ENCODE peak calls at places on chromosomes 2 and 18, in nine cellular contexts. N, A, M, Q, T, F, Z, R and I are unnamed samples.

GRCh38 chr2:222751821-222752719 is 80.6 kb downstream of the MOGAT1 start:
- DNase-seq in N (no peak), A (no peak), M (no peak), Q (no peak), T (no peak), F (no peak), Z (no peak), R (no peak), I (peak; percentile 53)

GRCh38 chr2:158600155-158600802 is 143.5 kb downstream of the PKP4 start:
- DNase-seq in N (peak; percentile 92), A (no peak), M (peak; percentile 94), Q (peak; percentile 4), T (peak; percentile 79), F (no peak), Z (no peak), R (no peak), I (no peak)

GRCh38 chr2:106885981-106886915 is at the start of gene ST6GAL2:
- DNase-seq in N (peak; percentile 29), A (no peak), M (peak; percentile 30), Q (peak; percentile 18), T (peak; percentile 89), F (peak; percentile 1), Z (peak; percentile 82), R (no peak), I (no peak)

GRCh38 chr2:128260239-128261138 is 58.2 kb downstream of the HS6ST1 start:
- DNase-seq in N (peak; percentile 90), A (no peak), M (peak; percentile 94), Q (no peak), T (peak; percentile 90), F (no peak), Z (peak; percentile 89), R (peak; percentile 40), I (no peak)

GRCh38 chr2:66925128-66925527 is 472.0 kb upstream of the ETAA1 start:
- DNase-seq in N (peak; percentile 67), A (no peak), M (peak; percentile 72), Q (no peak), T (no peak), F (no peak), Z (no peak), R (no peak), I (no peak)

GRCh38 chr18:6203791-6204190 is 210.9 kb downstream of the L3MBTL4 start:
- DNase-seq in N (no peak), A (no peak), M (no peak), Q (no peak), T (no peak), F (no peak), Z (no peak), R (no peak), I (no peak)

GRCh38 chr18:33440011-33440383 is 524 bp downstream of the CCDC178 start:
- DNase-seq in N (peak; percentile 64), A (no peak), M (peak; percentile 76), Q (peak; percentile 3), T (peak; percentile 78), F (no peak), Z (peak; percentile 67), R (no peak), I (peak; percentile 2)

GRCh38 chr2:226098861-226099466 is 699.5 kb downstream of the NYAP2 start:
- DNase-seq in N (no peak), A (peak; percentile 48), M (no peak), Q (no peak), T (no peak), F (no peak), Z (no peak), R (no peak), I (no peak)

GRCh38 chr2:207258191-207258991 is 92.6 kb upstream of the KLF7 start:
- DNase-seq in N (peak; percentile 98), A (peak; percentile 54), M (peak; percentile 100), Q (peak; percentile 66), T (peak; percentile 87), F (no peak), Z (peak; percentile 26), R (no peak), I (no peak)

GRCh38 chr2:175457846-175458408 is 276.4 kb upstream of the ATP5MC3 start:
- DNase-seq in N (no peak), A (peak; percentile 54), M (no peak), Q (no peak), T (no peak), F (no peak), Z (no peak), R (no peak), I (no peak)

GRCh38 chr2:10868465-10869314 is 43.0 kb upstream of the KCNF1 start:
- DNase-seq in N (no peak), A (no peak), M (peak; percentile 73), Q (no peak), T (no peak), F (no peak), Z (no peak), R (no peak), I (no peak)

GRCh38 chr2:38178556-38179419 is 102.8 kb upstream of the CYP1B1 start:
- DNase-seq in N (peak; percentile 93), A (peak; percentile 86), M (peak; percentile 91), Q (peak; percentile 19), T (no peak), F (no peak), Z (no peak), R (no peak), I (no peak)

GRCh38 chr2:65548571-65549261 is 116.3 kb upstream of the SPRED2 start:
- DNase-seq in N (no peak), A (no peak), M (peak; percentile 49), Q (no peak), T (no peak), F (no peak), Z (no peak), R (no peak), I (no peak)

GRCh38 chr2:65551528-65551927 is 119.1 kb upstream of the SPRED2 start:
- DNase-seq in N (no peak), A (no peak), M (no peak), Q (no peak), T (no peak), F (no peak), Z (no peak), R (no peak), I (no peak)

GRCh38 chr2:65553504-65554074 is 121.2 kb upstream of the SPRED2 start:
- DNase-seq in N (no peak), A (no peak), M (peak; percentile 13), Q (no peak), T (no peak), F (no peak), Z (no peak), R (no peak), I (no peak)

GRCh38 chr2:65549262-65550036 is 117.0 kb upstream of the SPRED2 start:
- DNase-seq in N (no peak), A (no peak), M (no peak), Q (no peak), T (no peak), F (no peak), Z (no peak), R (no peak), I (no peak)

GRCh38 chr2:65550246-65550645 is 117.8 kb upstream of the SPRED2 start:
- DNase-seq in N (no peak), A (no peak), M (no peak), Q (no peak), T (no peak), F (no peak), Z (no peak), R (no peak), I (no peak)
- H3K4me3 ChIP-seq in N (no peak overlapping the region), A (no peak overlapping the region), M (no peak overlapping the region), Q (no peak overlapping the region), T (no peak overlapping the region), F (no peak overlapping the region), Z (no peak overlapping the region), R (no peak overlapping the region), I (no peak overlapping the region)

DNA sequence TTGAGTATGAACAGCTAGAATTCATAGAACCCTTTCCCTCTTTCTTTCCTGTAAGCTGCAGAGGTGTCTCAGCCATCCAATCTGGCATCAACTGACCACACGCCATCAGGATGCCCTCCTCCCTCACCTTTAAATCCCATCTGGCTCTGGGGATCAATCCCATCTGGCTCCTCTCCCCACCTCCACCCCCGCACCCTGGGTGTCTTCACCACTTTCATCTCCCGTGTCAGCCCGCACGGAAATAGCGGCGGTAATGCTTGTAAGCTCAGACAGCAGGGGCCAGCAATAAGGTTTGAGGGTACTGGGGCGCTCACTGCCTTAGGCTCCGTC is 508 bp upstream of the TUBA4B start:
- DNase-seq in N (no peak), A (no peak), M (no peak), Q (peak; percentile 7), T (no peak), F (no peak), Z (peak; percentile 56), R (no peak), I (no peak)
- H3K4me3 ChIP-seq in N (no peak overlapping the region), A (peak overlapping the region; percentile 66), M (peak overlapping the region; percentile 39), Q (peak overlapping the region; percentile 71), T (peak overlapping the region; percentile 75), F (peak overlapping the region; percentile 92), Z (peak overlapping the region; percentile 41), R (peak overlapping the region; percentile 64), I (peak overlapping the region; percentile 53)

GRCh38 chr18:31648966-31649429 is 35.4 kb downstream of the B4GALT6 start:
- DNase-seq in N (peak; percentile 36), A (peak; percentile 84), M (peak; percentile 75), Q (peak; percentile 21), T (no peak), F (no peak), Z (no peak), R (no peak), I (no peak)

GRCh38 chr18:31647354-31647753 is 37.0 kb downstream of the B4GALT6 start:
- DNase-seq in N (no peak), A (no peak), M (no peak), Q (no peak), T (no peak), F (no peak), Z (peak; percentile 19), R (no peak), I (no peak)

GRCh38 chr18:31645411-31645810 is 39.0 kb downstream of the B4GALT6 start:
- DNase-seq in N (no peak), A (no peak), M (no peak), Q (no peak), T (no peak), F (no peak), Z (no peak), R (no peak), I (no peak)

GRCh38 chr18:31648458-31648857 is 35.9 kb downstream of the B4GALT6 start:
- DNase-seq in N (no peak), A (no peak), M (no peak), Q (no peak), T (no peak), F (no peak), Z (no peak), R (no peak), I (no peak)

GRCh38 chr18:31646332-31646822 is 38.0 kb downstream of the B4GALT6 start:
- DNase-seq in N (no peak), A (peak; percentile 52), M (no peak), Q (no peak), T (no peak), F (peak; percentile 24), Z (no peak), R (no peak), I (peak; percentile 91)
- H3K4me3 ChIP-seq in N (no peak overlapping the region), A (no peak overlapping the region), M (no peak overlapping the region), Q (no peak overlapping the region), T (no peak overlapping the region), F (no peak overlapping the region), Z (no peak overlapping the region), R (no peak overlapping the region), I (peak overlapping the region; percentile 35)

DNA sequence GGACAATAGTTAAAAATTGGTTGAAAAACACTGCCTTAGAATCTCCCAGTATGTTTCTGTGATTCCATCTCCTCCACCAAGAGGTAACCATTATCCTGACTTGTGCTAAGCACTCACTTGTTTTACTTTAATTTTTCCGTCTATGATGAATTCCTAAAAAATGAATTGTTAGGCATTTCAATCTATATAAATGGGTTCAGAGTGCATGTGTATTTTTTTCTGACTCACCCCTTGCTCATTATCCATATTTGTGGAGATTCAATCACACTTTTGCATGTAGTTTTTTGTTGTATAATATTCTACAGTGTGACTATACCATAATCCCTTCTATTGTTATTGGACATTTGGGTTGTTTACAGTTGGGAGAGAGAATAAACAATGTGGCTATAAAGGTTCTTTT is 1.3 kb downstream of the NDUFB3 start:
- DNase-seq in N (no peak), A (no peak), M (no peak), Q (no peak), T (no peak), F (no peak), Z (no peak), R (no peak), I (no peak)
- H3K4me3 ChIP-seq in N (no peak overlapping the region), A (peak overlapping the region; percentile 92), M (peak overlapping the region; percentile 52), Q (peak overlapping the region; percentile 61), T (no peak overlapping the region), F (peak overlapping the region; percentile 99), Z (no peak overlapping the region), R (no peak overlapping the region), I (peak overlapping the region; percentile 64)